ENCODE peak calls at places on chromosome 11, in six cellular contexts. K, D, P, F, W and J are unnamed samples.

GRCh38 chr11:33257897-33258630 is 883 bp downstream of the HIPK3 start:
- DNase-seq in K (peak; percentile 93), D (peak; percentile 81), P (peak; percentile 79), F (peak; percentile 96), W (peak; percentile 66), J (peak; percentile 84)

GRCh38 chr11:121931748-121932352 is 184.2 kb downstream of the BLID start:
- DNase-seq in K (no peak), D (no peak), P (peak; percentile 41), F (no peak), W (no peak), J (no peak)

GRCh38 chr11:106222626-106223025 is 145.2 kb downstream of the AASDHPPT start:
- DNase-seq in K (no peak), D (no peak), P (no peak), F (no peak), W (peak; percentile 22), J (no peak)

GRCh38 chr11:95715777-95716241 is 73.8 kb downstream of the FAM76B start:
- DNase-seq in K (no peak), D (no peak), P (peak; percentile 46), F (peak; percentile 61), W (peak; percentile 98), J (peak; percentile 85)

GRCh38 chr11:8100605-8101004 is 19.6 kb downstream of the TUB start:
- DNase-seq in K (no peak), D (no peak), P (no peak), F (no peak), W (no peak), J (no peak)

GRCh38 chr11:12113294-12113693 is 2.9 kb downstream of the MICAL2 start:
- DNase-seq in K (no peak), D (no peak), P (no peak), F (peak; percentile 57), W (peak; percentile 48), J (no peak)

GRCh38 chr11:62153087-62153395 is 29.2 kb downstream of the INCENP start:
- DNase-seq in K (no peak), D (no peak), P (no peak), F (peak; percentile 58), W (no peak), J (no peak)

GRCh38 chr11:134497586-134497985 is 85.5 kb upstream of the B3GAT1 start:
- DNase-seq in K (no peak), D (no peak), P (no peak), F (no peak), W (no peak), J (no peak)

GRCh38 chr11:89184021-89184420 is 6.3 kb downstream of the TYR start:
- DNase-seq in K (no peak), D (no peak), P (peak; percentile 26), F (no peak), W (peak; percentile 75), J (no peak)

GRCh38 chr11:61793084-61793828 is 545 bp downstream of the FEN1 start:
- DNase-seq in K (no peak), D (no peak), P (peak; percentile 13), F (no peak), W (no peak), J (no peak)

GRCh38 chr11:6608011-6608410 is 4.0 kb downstream of the TAF10 start:
- DNase-seq in K (no peak), D (no peak), P (no peak), F (no peak), W (no peak), J (no peak)

GRCh38 chr11:43943357-43943930 is 1.0 kb downstream of the C11orf96 start:
- DNase-seq in K (peak; percentile 51), D (no peak), P (peak; percentile 7), F (peak; percentile 34), W (no peak), J (no peak)

GRCh38 chr11:117520201-117520600 is 192.5 kb downstream of the CEP164 start:
- DNase-seq in K (peak; percentile 2), D (no peak), P (peak; percentile 21), F (peak; percentile 21), W (no peak), J (no peak)

GRCh38 chr11:108392364-108392763 is 75.0 kb downstream of the C11orf65 start:
- DNase-seq in K (no peak), D (no peak), P (no peak), F (no peak), W (no peak), J (no peak)

GRCh38 chr11:27437824-27438594 is 34.6 kb downstream of the LGR4 start:
- DNase-seq in K (no peak), D (no peak), P (no peak), F (no peak), W (peak; percentile 35), J (no peak)

GRCh38 chr11:96779030-96779429 is 389.2 kb downstream of the JRKL start:
- DNase-seq in K (no peak), D (no peak), P (no peak), F (no peak), W (no peak), J (no peak)

GRCh38 chr11:47408598-47409439 is 429 bp downstream of the SLC39A13 start:
- DNase-seq in K (peak; percentile 87), D (no peak), P (peak; percentile 72), F (peak; percentile 85), W (peak; percentile 78), J (no peak)

GRCh38 chr11:117468888-117469287 is 141.2 kb downstream of the CEP164 start:
- DNase-seq in K (no peak), D (peak; percentile 43), P (no peak), F (no peak), W (no peak), J (no peak)

GRCh38 chr11:75855191-75855590 is 40.2 kb downstream of the UVRAG start:
- DNase-seq in K (no peak), D (no peak), P (no peak), F (no peak), W (no peak), J (no peak)

GRCh38 chr11:11976476-11977187 is 31.8 kb downstream of the DKK3 start:
- DNase-seq in K (no peak), D (no peak), P (peak; percentile 54), F (no peak), W (no peak), J (no peak)

GRCh38 chr11:75560644-75561043 is 1.4 kb upstream of the SERPINH1 start:
- DNase-seq in K (peak; percentile 45), D (no peak), P (no peak), F (no peak), W (peak; percentile 63), J (no peak)

GRCh38 chr11:43825217-43825816 is 55.3 kb upstream of the ALKBH3 start:
- DNase-seq in K (peak; percentile 41), D (peak; percentile 14), P (peak; percentile 59), F (peak; percentile 46), W (no peak), J (peak; percentile 4)

GRCh38 chr11:128411149-128411548 is 176.2 kb downstream of the ETS1 start:
- DNase-seq in K (no peak), D (no peak), P (no peak), F (no peak), W (no peak), J (no peak)

GRCh38 chr11:20671856-20672546 is 2.6 kb downstream of the NELL1 start:
- DNase-seq in K (no peak), D (no peak), P (peak; percentile 20), F (peak; percentile 6), W (no peak), J (no peak)

GRCh38 chr11:10042699-10043098 is 251.3 kb downstream of the SBF2 start:
- DNase-seq in K (no peak), D (no peak), P (peak; percentile 35), F (no peak), W (peak; percentile 16), J (no peak)

GRCh38 chr11:112628676-112629075 is 332.5 kb upstream of the NCAM1 start:
- DNase-seq in K (no peak), D (no peak), P (no peak), F (no peak), W (peak; percentile 72), J (no peak)
- H3K4me1 ChIP-seq in K (no peaks in the 10 kb centered on the region), D (no peaks in the 10 kb centered on the region), P (no peaks in the 10 kb centered on the region), F (no peaks in the 10 kb centered on the region), W (no peaks in the 10 kb centered on the region), J (no peaks in the 10 kb centered on the region)

DNA sequence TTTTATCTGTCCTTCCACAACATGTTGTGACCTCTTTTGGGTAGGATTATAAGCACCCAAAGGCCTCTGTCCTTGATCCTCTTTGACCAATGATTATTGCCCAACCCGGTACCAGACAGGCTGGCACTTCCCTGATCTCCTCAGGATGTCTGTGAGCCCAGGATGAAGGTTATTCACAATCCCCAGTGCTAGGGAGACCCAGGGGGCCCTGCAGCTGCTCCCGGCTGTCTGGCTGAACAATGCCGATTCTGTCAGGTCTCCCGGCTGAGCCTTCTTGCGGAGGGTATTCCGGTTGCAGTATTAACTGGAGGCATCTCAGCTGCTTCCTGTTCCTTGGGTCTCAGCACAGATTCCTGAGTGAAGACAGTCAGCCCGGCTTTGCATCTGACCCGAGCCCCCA is 71.2 kb upstream of the CDON start:
- DNase-seq in K (no peak), D (no peak), P (no peak), F (no peak), W (no peak), J (no peak)
- H3K4me1 ChIP-seq in K (peaks cover 9% of the 10 kb centered on the region), D (no peaks in the 10 kb centered on the region), P (peaks cover 11% of the 10 kb centered on the region), F (peaks cover 22% of the 10 kb centered on the region), W (no peaks in the 10 kb centered on the region), J (no peaks in the 10 kb centered on the region)

DNA sequence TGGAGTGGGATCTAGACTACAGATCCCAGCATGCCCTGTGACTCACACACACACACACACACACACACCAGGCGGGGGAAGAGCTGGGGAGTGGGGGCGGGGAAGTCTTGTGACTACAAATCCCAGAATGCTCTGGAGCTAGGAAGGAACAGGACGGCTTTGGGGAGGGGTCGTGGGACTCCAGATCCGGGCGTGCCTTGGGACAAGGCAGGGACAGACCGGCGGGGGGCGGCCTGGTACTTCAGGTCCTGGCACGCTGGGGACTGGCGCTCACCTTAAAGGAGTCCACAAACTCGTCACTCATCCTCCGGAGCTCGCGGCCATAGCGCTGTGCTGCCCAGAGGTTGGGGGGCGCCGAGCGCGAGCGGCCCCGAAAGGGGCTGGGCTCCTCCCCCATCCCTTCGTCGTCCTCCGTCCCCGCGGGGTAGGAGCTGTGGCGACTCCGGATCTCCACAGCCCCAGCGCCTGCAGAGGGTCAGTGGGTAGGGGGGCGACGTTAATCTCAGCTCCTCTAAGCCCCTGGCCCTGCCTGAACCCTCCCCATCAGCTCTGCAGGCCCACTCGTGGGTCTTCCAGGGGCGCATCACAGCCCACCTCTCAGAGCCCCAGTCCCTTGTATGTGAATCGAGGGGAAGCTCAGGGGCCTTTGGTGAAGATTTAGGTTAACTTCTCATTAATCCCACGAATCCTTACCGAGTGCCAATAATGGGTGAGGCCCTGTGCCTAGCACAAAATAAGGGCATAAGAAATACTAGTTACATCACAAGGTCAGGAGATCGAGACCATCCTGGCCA is 12.9 kb downstream of the BAD start:
- DNase-seq in K (peak; percentile 94), D (peak; percentile 80), P (peak; percentile 76), F (peak; percentile 97), W (peak; percentile 93), J (peak; percentile 95)
- H3K4me1 ChIP-seq in K (peaks cover 21% of the 10 kb centered on the region), D (peaks cover 61% of the 10 kb centered on the region), P (peaks cover 38% of the 10 kb centered on the region), F (peaks cover 8% of the 10 kb centered on the region), W (peaks cover 25% of the 10 kb centered on the region), J (peaks cover 21% of the 10 kb centered on the region)

GRCh38 chr11:34281256-34281655 is 76.6 kb downstream of the ABTB2 start:
- DNase-seq in K (no peak), D (no peak), P (no peak), F (no peak), W (no peak), J (no peak)

GRCh38 chr11:34278175-34278574 is 79.6 kb downstream of the ABTB2 start:
- DNase-seq in K (no peak), D (no peak), P (no peak), F (no peak), W (no peak), J (no peak)

GRCh38 chr11:34277166-34277565 is 80.6 kb downstream of the ABTB2 start:
- DNase-seq in K (no peak), D (no peak), P (no peak), F (no peak), W (no peak), J (no peak)

GRCh38 chr11:34276465-34276864 is 81.3 kb downstream of the ABTB2 start:
- DNase-seq in K (no peak), D (no peak), P (no peak), F (no peak), W (no peak), J (no peak)

GRCh38 chr11:34278708-34279297 is 79.0 kb downstream of the ABTB2 start:
- DNase-seq in K (no peak), D (no peak), P (no peak), F (no peak), W (no peak), J (no peak)
- H3K4me1 ChIP-seq in K (peaks cover 9% of the 10 kb centered on the region), D (no peaks in the 10 kb centered on the region), P (peaks cover 21% of the 10 kb centered on the region), F (peaks cover 15% of the 10 kb centered on the region), W (peaks cover 16% of the 10 kb centered on the region), J (no peaks in the 10 kb centered on the region)